ENCODE peak calls at places on chromosomes 4 and X, in nine cellular contexts. One of them, this sample, is unnamed.
A peak's percentile ranks its signal among the peaks of the same experiment; 100 is the strongest.

GRCh38 chr4:173522160-173522873 is 7.7 kb downstream of the HAND2 start:
- DNase-seq in B cell: peak; percentile 42
- DNase-seq in lung: no peak
- DNase-seq in A673: peak; percentile 88
- DNase-seq in fibroblast of pulmonary artery: peak; percentile 95
- DNase-seq in PC-3: no peak
- DNase-seq in choroid plexus epithelial cell: peak; percentile 54
- DNase-seq in epithelial cell of esophagus: peak; percentile 36
- DNase-seq in endothelial cell: no peak
- DNase-seq in this sample: no peak

GRCh38 chr4:67635331-67635730 is 65.6 kb downstream of the UBA6 start:
- DNase-seq in B cell: no peak
- DNase-seq in lung: no peak
- DNase-seq in A673: no peak
- DNase-seq in fibroblast of pulmonary artery: no peak
- DNase-seq in PC-3: no peak
- DNase-seq in choroid plexus epithelial cell: no peak
- DNase-seq in epithelial cell of esophagus: no peak
- DNase-seq in endothelial cell: no peak
- DNase-seq in this sample: no peak

GRCh38 chrX:103175944-103176753 is 38.8 kb upstream of the BEX4 start:
- DNase-seq in B cell: peak; percentile 29
- DNase-seq in lung: peak; percentile 51
- DNase-seq in A673: peak; percentile 66
- DNase-seq in fibroblast of pulmonary artery: peak; percentile 62
- DNase-seq in PC-3: peak; percentile 76
- DNase-seq in choroid plexus epithelial cell: peak; percentile 67
- DNase-seq in epithelial cell of esophagus: peak; percentile 48
- DNase-seq in endothelial cell: peak; percentile 59
- DNase-seq in this sample: no peak

GRCh38 chrX:102651968-102652744 is 873 bp downstream of the GPRASP1 start:
- DNase-seq in B cell: peak; percentile 26
- DNase-seq in lung: no peak
- DNase-seq in A673: peak; percentile 9
- DNase-seq in fibroblast of pulmonary artery: peak; percentile 56
- DNase-seq in PC-3: no peak
- DNase-seq in choroid plexus epithelial cell: peak; percentile 60
- DNase-seq in epithelial cell of esophagus: peak; percentile 26
- DNase-seq in endothelial cell: peak; percentile 20
- DNase-seq in this sample: no peak

GRCh38 chrX:261167-261857 is 19.9 kb upstream of the PLCXD1 start:
- DNase-seq in B cell: no peak
- DNase-seq in lung: no peak
- DNase-seq in A673: no peak
- DNase-seq in fibroblast of pulmonary artery: peak; percentile 74
- DNase-seq in PC-3: peak; percentile 67
- DNase-seq in choroid plexus epithelial cell: no peak
- DNase-seq in epithelial cell of esophagus: peak; percentile 83
- DNase-seq in endothelial cell: no peak
- DNase-seq in this sample: peak; percentile 86

GRCh38 chr4:78002260-78002659 is 54.9 kb upstream of the FRAS1 start:
- DNase-seq in B cell: no peak
- DNase-seq in lung: no peak
- DNase-seq in A673: no peak
- DNase-seq in fibroblast of pulmonary artery: peak; percentile 5
- DNase-seq in PC-3: no peak
- DNase-seq in choroid plexus epithelial cell: peak; percentile 59
- DNase-seq in epithelial cell of esophagus: no peak
- DNase-seq in endothelial cell: no peak
- DNase-seq in this sample: no peak

GRCh38 chr4:84691170-84691691 is 108.3 kb downstream of the CDS1 start:
- DNase-seq in B cell: no peak
- DNase-seq in lung: peak; percentile 38
- DNase-seq in A673: peak; percentile 24
- DNase-seq in fibroblast of pulmonary artery: peak; percentile 95
- DNase-seq in PC-3: peak; percentile 93
- DNase-seq in choroid plexus epithelial cell: peak; percentile 92
- DNase-seq in epithelial cell of esophagus: peak; percentile 94
- DNase-seq in endothelial cell: no peak
- DNase-seq in this sample: no peak

GRCh38 chrX:121869876-121870477 is 822.6 kb downstream of the GLUD2 start:
- DNase-seq in B cell: no peak
- DNase-seq in lung: no peak
- DNase-seq in A673: no peak
- DNase-seq in fibroblast of pulmonary artery: no peak
- DNase-seq in PC-3: no peak
- DNase-seq in choroid plexus epithelial cell: no peak
- DNase-seq in epithelial cell of esophagus: no peak
- DNase-seq in endothelial cell: no peak
- DNase-seq in this sample: peak; percentile 82

GRCh38 chr4:175739612-175740011 is 72.5 kb downstream of the GPM6A start:
- DNase-seq in B cell: no peak
- DNase-seq in lung: no peak
- DNase-seq in A673: no peak
- DNase-seq in fibroblast of pulmonary artery: no peak
- DNase-seq in PC-3: peak; percentile 8
- DNase-seq in choroid plexus epithelial cell: no peak
- DNase-seq in epithelial cell of esophagus: no peak
- DNase-seq in endothelial cell: no peak
- DNase-seq in this sample: no peak

GRCh38 chrX:155143959-155144548 is 72.2 kb upstream of the VBP1 start:
- DNase-seq in B cell: no peak
- DNase-seq in lung: no peak
- DNase-seq in A673: no peak
- DNase-seq in fibroblast of pulmonary artery: no peak
- DNase-seq in PC-3: no peak
- DNase-seq in choroid plexus epithelial cell: no peak
- DNase-seq in epithelial cell of esophagus: no peak
- DNase-seq in endothelial cell: no peak
- DNase-seq in this sample: no peak

GRCh38 chr4:25818293-25819240 is 44.2 kb downstream of the SEL1L3 start:
- DNase-seq in B cell: no peak
- DNase-seq in lung: no peak
- DNase-seq in A673: no peak
- DNase-seq in fibroblast of pulmonary artery: peak; percentile 26
- DNase-seq in PC-3: peak; percentile 68
- DNase-seq in choroid plexus epithelial cell: peak; percentile 25
- DNase-seq in epithelial cell of esophagus: peak; percentile 39
- DNase-seq in endothelial cell: no peak
- DNase-seq in this sample: no peak

GRCh38 chrX:153722704-153723350 is 1.4 kb downstream of the BCAP31 start:
- DNase-seq in B cell: no peak
- DNase-seq in lung: no peak
- DNase-seq in A673: no peak
- DNase-seq in fibroblast of pulmonary artery: no peak
- DNase-seq in PC-3: peak; percentile 74
- DNase-seq in choroid plexus epithelial cell: no peak
- DNase-seq in epithelial cell of esophagus: peak; percentile 71
- DNase-seq in endothelial cell: no peak
- DNase-seq in this sample: no peak

GRCh38 chrX:119935215-119935893 is 8.2 kb downstream of the NKAP start:
- DNase-seq in B cell: no peak
- DNase-seq in lung: no peak
- DNase-seq in A673: no peak
- DNase-seq in fibroblast of pulmonary artery: no peak
- DNase-seq in PC-3: no peak
- DNase-seq in choroid plexus epithelial cell: no peak
- DNase-seq in epithelial cell of esophagus: no peak
- DNase-seq in endothelial cell: no peak
- DNase-seq in this sample: no peak

GRCh38 chr4:80266902-80267380 is 477 bp downstream of the FGF5 start:
- DNase-seq in B cell: no peak
- DNase-seq in lung: no peak
- DNase-seq in A673: no peak
- DNase-seq in fibroblast of pulmonary artery: peak; percentile 61
- DNase-seq in PC-3: peak; percentile 30
- DNase-seq in choroid plexus epithelial cell: no peak
- DNase-seq in epithelial cell of esophagus: peak; percentile 48
- DNase-seq in endothelial cell: peak; percentile 31
- DNase-seq in this sample: peak; percentile 84

GRCh38 chr4:39045791-39046221 is 13.6 kb upstream of the TMEM156 start:
- DNase-seq in B cell: no peak
- DNase-seq in lung: no peak
- DNase-seq in A673: no peak
- DNase-seq in fibroblast of pulmonary artery: peak; percentile 51
- DNase-seq in PC-3: peak; percentile 22
- DNase-seq in choroid plexus epithelial cell: peak; percentile 66
- DNase-seq in epithelial cell of esophagus: peak; percentile 73
- DNase-seq in endothelial cell: no peak
- DNase-seq in this sample: no peak

GRCh38 chr4:39043058-39043696 is 11.0 kb upstream of the TMEM156 start:
- DNase-seq in B cell: no peak
- DNase-seq in lung: no peak
- DNase-seq in A673: no peak
- DNase-seq in fibroblast of pulmonary artery: peak; percentile 64
- DNase-seq in PC-3: peak; percentile 85
- DNase-seq in choroid plexus epithelial cell: peak; percentile 75
- DNase-seq in epithelial cell of esophagus: peak; percentile 53
- DNase-seq in endothelial cell: no peak
- DNase-seq in this sample: no peak

GRCh38 chr4:39043697-39044363 is 11.6 kb upstream of the TMEM156 start:
- DNase-seq in B cell: peak; percentile 24
- DNase-seq in lung: no peak
- DNase-seq in A673: peak; percentile 20
- DNase-seq in fibroblast of pulmonary artery: peak; percentile 75
- DNase-seq in PC-3: no peak
- DNase-seq in choroid plexus epithelial cell: peak; percentile 83
- DNase-seq in epithelial cell of esophagus: peak; percentile 45
- DNase-seq in endothelial cell: peak; percentile 14
- DNase-seq in this sample: no peak

GRCh38 chr4:39044947-39045734 is 12.9 kb upstream of the TMEM156 start:
- DNase-seq in B cell: peak; percentile 77
- DNase-seq in lung: no peak
- DNase-seq in A673: no peak
- DNase-seq in fibroblast of pulmonary artery: peak; percentile 33
- DNase-seq in PC-3: no peak
- DNase-seq in choroid plexus epithelial cell: peak; percentile 44
- DNase-seq in epithelial cell of esophagus: no peak
- DNase-seq in endothelial cell: peak; percentile 55
- DNase-seq in this sample: no peak

GRCh38 chr4:39044364-39044946 is 12.2 kb upstream of the TMEM156 start:
- DNase-seq in B cell: peak; percentile 90
- DNase-seq in lung: peak; percentile 93
- DNase-seq in A673: peak; percentile 89
- DNase-seq in fibroblast of pulmonary artery: peak; percentile 96
- DNase-seq in PC-3: peak; percentile 84
- DNase-seq in choroid plexus epithelial cell: peak; percentile 98
- DNase-seq in epithelial cell of esophagus: peak; percentile 94
- DNase-seq in endothelial cell: peak; percentile 92
- DNase-seq in this sample: no peak
- TF ChIP-seq CTCF in B cell: no peak
- TF ChIP-seq CTCF in lung: no peak
- TF ChIP-seq CTCF in A673: no peak
- TF ChIP-seq CTCF in fibroblast of pulmonary artery: no peak
- TF ChIP-seq CTCF in PC-3: no peak
- TF ChIP-seq CTCF in choroid plexus epithelial cell: no peak
- TF ChIP-seq CTCF in epithelial cell of esophagus: no peak
- TF ChIP-seq CTCF in endothelial cell: no peak
- TF ChIP-seq CTCF in this sample: no peak

GRCh38 chrX:132948648-132949260 is 9.7 kb downstream of the HS6ST2 start:
- DNase-seq in B cell: no peak
- DNase-seq in lung: no peak
- DNase-seq in A673: peak; percentile 39
- DNase-seq in fibroblast of pulmonary artery: no peak
- DNase-seq in PC-3: peak; percentile 60
- DNase-seq in choroid plexus epithelial cell: no peak
- DNase-seq in epithelial cell of esophagus: peak; percentile 16
- DNase-seq in endothelial cell: peak; percentile 33
- DNase-seq in this sample: no peak
- TF ChIP-seq CTCF in B cell: no peak
- TF ChIP-seq CTCF in lung: no peak
- TF ChIP-seq CTCF in A673: peak; percentile 61
- TF ChIP-seq CTCF in fibroblast of pulmonary artery: no peak
- TF ChIP-seq CTCF in PC-3: peak; percentile 63
- TF ChIP-seq CTCF in choroid plexus epithelial cell: peak; percentile 31
- TF ChIP-seq CTCF in epithelial cell of esophagus: no peak
- TF ChIP-seq CTCF in endothelial cell: peak; percentile 50
- TF ChIP-seq CTCF in this sample: peak; percentile 65

GRCh38 chrX:16368696-16369095 is 201.4 kb downstream of the MAGEB17 start:
- DNase-seq in B cell: no peak
- DNase-seq in lung: no peak
- DNase-seq in A673: no peak
- DNase-seq in fibroblast of pulmonary artery: no peak
- DNase-seq in PC-3: no peak
- DNase-seq in choroid plexus epithelial cell: no peak
- DNase-seq in epithelial cell of esophagus: peak; percentile 1
- DNase-seq in endothelial cell: no peak
- DNase-seq in this sample: no peak
- TF ChIP-seq CTCF in B cell: no peak
- TF ChIP-seq CTCF in lung: no peak
- TF ChIP-seq CTCF in A673: no peak
- TF ChIP-seq CTCF in fibroblast of pulmonary artery: no peak
- TF ChIP-seq CTCF in PC-3: no peak
- TF ChIP-seq CTCF in choroid plexus epithelial cell: no peak
- TF ChIP-seq CTCF in epithelial cell of esophagus: no peak
- TF ChIP-seq CTCF in endothelial cell: no peak
- TF ChIP-seq CTCF in this sample: no peak

GRCh38 chrX:1390621-1391369 is 1.1 kb downstream of the SLC25A6 start:
- DNase-seq in B cell: no peak
- DNase-seq in lung: no peak
- DNase-seq in A673: no peak
- DNase-seq in fibroblast of pulmonary artery: no peak
- DNase-seq in PC-3: no peak
- DNase-seq in choroid plexus epithelial cell: no peak
- DNase-seq in epithelial cell of esophagus: no peak
- DNase-seq in endothelial cell: no peak
- DNase-seq in this sample: peak; percentile 64

GRCh38 chrX:1389993-1390285 is 2.0 kb downstream of the SLC25A6 start:
- DNase-seq in B cell: no peak
- DNase-seq in lung: no peak
- DNase-seq in A673: no peak
- DNase-seq in fibroblast of pulmonary artery: no peak
- DNase-seq in PC-3: no peak
- DNase-seq in choroid plexus epithelial cell: no peak
- DNase-seq in epithelial cell of esophagus: no peak
- DNase-seq in endothelial cell: no peak
- DNase-seq in this sample: peak; percentile 51

GRCh38 chrX:1391370-1391706 is 575 bp downstream of the SLC25A6 start:
- DNase-seq in B cell: peak; percentile 97
- DNase-seq in lung: no peak
- DNase-seq in A673: no peak
- DNase-seq in fibroblast of pulmonary artery: no peak
- DNase-seq in PC-3: peak; percentile 76
- DNase-seq in choroid plexus epithelial cell: no peak
- DNase-seq in epithelial cell of esophagus: no peak
- DNase-seq in endothelial cell: peak; percentile 97
- DNase-seq in this sample: no peak

GRCh38 chrX:1392376-1393130 is 640 bp upstream of the SLC25A6 start:
- DNase-seq in B cell: peak; percentile 75
- DNase-seq in lung: peak; percentile 74
- DNase-seq in A673: peak; percentile 87
- DNase-seq in fibroblast of pulmonary artery: peak; percentile 67
- DNase-seq in PC-3: peak; percentile 45
- DNase-seq in choroid plexus epithelial cell: peak; percentile 75
- DNase-seq in epithelial cell of esophagus: peak; percentile 71
- DNase-seq in endothelial cell: peak; percentile 66
- DNase-seq in this sample: peak; percentile 91

GRCh38 chrX:1391707-1392375 is at the start of gene SLC25A6:
- DNase-seq in B cell: peak; percentile 100
- DNase-seq in lung: peak; percentile 98
- DNase-seq in A673: peak; percentile 98
- DNase-seq in fibroblast of pulmonary artery: peak; percentile 98
- DNase-seq in PC-3: peak; percentile 94
- DNase-seq in choroid plexus epithelial cell: peak; percentile 99
- DNase-seq in epithelial cell of esophagus: peak; percentile 99
- DNase-seq in endothelial cell: peak; percentile 99
- DNase-seq in this sample: peak; percentile 100
- TF ChIP-seq CTCF in B cell: no peak
- TF ChIP-seq CTCF in lung: no peak
- TF ChIP-seq CTCF in A673: no peak
- TF ChIP-seq CTCF in fibroblast of pulmonary artery: no peak
- TF ChIP-seq CTCF in PC-3: no peak
- TF ChIP-seq CTCF in choroid plexus epithelial cell: peak; percentile 15
- TF ChIP-seq CTCF in epithelial cell of esophagus: no peak
- TF ChIP-seq CTCF in endothelial cell: no peak
- TF ChIP-seq CTCF in this sample: peak; percentile 56